ENCODE peak calls at places on chromosomes 3 and 15, in ten cellular contexts. One of them, this sample, is unnamed.

GRCh38 chr15:59001946-59002345 is 14.5 kb downstream of the RNF111 start:
- DNase-seq in HFFc6: no peak
- DNase-seq in lower lobe of right lung: no peak
- DNase-seq in ovary: no peak
- DNase-seq in astrocyte of the spinal cord: no peak
- DNase-seq in BJ: no peak
- DNase-seq in A549: no peak
- DNase-seq in endodermal cell: no peak
- DNase-seq in GM13976: no peak
- DNase-seq in fibroblast of villous mesenchyme: no peak
- DNase-seq in this sample: no peak

GRCh38 chr3:184240384-184241140 is 8.2 kb downstream of the ALG3 start:
- DNase-seq in HFFc6: peak
- DNase-seq in lower lobe of right lung: peak
- DNase-seq in ovary: no peak
- DNase-seq in astrocyte of the spinal cord: peak
- DNase-seq in BJ: no peak
- DNase-seq in A549: no peak
- DNase-seq in endodermal cell: peak
- DNase-seq in GM13976: peak
- DNase-seq in fibroblast of villous mesenchyme: peak
- DNase-seq in this sample: no peak

GRCh38 chr3:191762323-191762960 is 301.5 kb downstream of the PYDC2 start:
- DNase-seq in HFFc6: peak
- DNase-seq in lower lobe of right lung: no peak
- DNase-seq in ovary: no peak
- DNase-seq in astrocyte of the spinal cord: peak
- DNase-seq in BJ: no peak
- DNase-seq in A549: peak
- DNase-seq in endodermal cell: no peak
- DNase-seq in GM13976: no peak
- DNase-seq in fibroblast of villous mesenchyme: peak
- DNase-seq in this sample: no peak

GRCh38 chr3:41338276-41338675 is 139.0 kb downstream of the CTNNB1 start:
- DNase-seq in HFFc6: peak
- DNase-seq in lower lobe of right lung: no peak
- DNase-seq in ovary: no peak
- DNase-seq in astrocyte of the spinal cord: peak
- DNase-seq in BJ: no peak
- DNase-seq in A549: no peak
- DNase-seq in endodermal cell: no peak
- DNase-seq in GM13976: no peak
- DNase-seq in fibroblast of villous mesenchyme: no peak
- DNase-seq in this sample: no peak

GRCh38 chr3:194485876-194486539 is 794 bp downstream of the ATP13A3 start:
- DNase-seq in HFFc6: no peak
- DNase-seq in lower lobe of right lung: peak
- DNase-seq in ovary: peak
- DNase-seq in astrocyte of the spinal cord: no peak
- DNase-seq in BJ: no peak
- DNase-seq in A549: no peak
- DNase-seq in endodermal cell: peak
- DNase-seq in GM13976: peak
- DNase-seq in fibroblast of villous mesenchyme: peak
- DNase-seq in this sample: no peak

GRCh38 chr3:116963802-116964201 is 254.2 kb downstream of the TUSC7 start:
- DNase-seq in HFFc6: no peak
- DNase-seq in lower lobe of right lung: no peak
- DNase-seq in ovary: no peak
- DNase-seq in astrocyte of the spinal cord: no peak
- DNase-seq in BJ: no peak
- DNase-seq in A549: no peak
- DNase-seq in endodermal cell: no peak
- DNase-seq in GM13976: no peak
- DNase-seq in fibroblast of villous mesenchyme: no peak
- DNase-seq in this sample: no peak

GRCh38 chr15:97615114-97615513 is 345.4 kb upstream of the ARRDC4 start:
- DNase-seq in HFFc6: no peak
- DNase-seq in lower lobe of right lung: no peak
- DNase-seq in ovary: no peak
- DNase-seq in astrocyte of the spinal cord: no peak
- DNase-seq in BJ: no peak
- DNase-seq in A549: no peak
- DNase-seq in endodermal cell: no peak
- DNase-seq in GM13976: no peak
- DNase-seq in fibroblast of villous mesenchyme: no peak
- DNase-seq in this sample: no peak

GRCh38 chr15:39403674-39404117 is 177.2 kb upstream of the THBS1 start:
- DNase-seq in HFFc6: peak
- DNase-seq in lower lobe of right lung: no peak
- DNase-seq in ovary: no peak
- DNase-seq in astrocyte of the spinal cord: peak
- DNase-seq in BJ: no peak
- DNase-seq in A549: peak
- DNase-seq in endodermal cell: no peak
- DNase-seq in GM13976: no peak
- DNase-seq in fibroblast of villous mesenchyme: peak
- DNase-seq in this sample: no peak

GRCh38 chr15:41583795-41584194 is 24.8 kb downstream of the TYRO3 start:
- DNase-seq in HFFc6: no peak
- DNase-seq in lower lobe of right lung: no peak
- DNase-seq in ovary: no peak
- DNase-seq in astrocyte of the spinal cord: no peak
- DNase-seq in BJ: no peak
- DNase-seq in A549: no peak
- DNase-seq in endodermal cell: no peak
- DNase-seq in GM13976: peak
- DNase-seq in fibroblast of villous mesenchyme: no peak
- DNase-seq in this sample: no peak

GRCh38 chr3:4841225-4841624 is 138.0 kb upstream of the BHLHE40 start:
- DNase-seq in HFFc6: no peak
- DNase-seq in lower lobe of right lung: no peak
- DNase-seq in ovary: no peak
- DNase-seq in astrocyte of the spinal cord: no peak
- DNase-seq in BJ: no peak
- DNase-seq in A549: no peak
- DNase-seq in endodermal cell: no peak
- DNase-seq in GM13976: no peak
- DNase-seq in fibroblast of villous mesenchyme: no peak
- DNase-seq in this sample: no peak

GRCh38 chr3:121836069-121836468 is 1.1 kb downstream of the EAF2 start:
- DNase-seq in HFFc6: no peak
- DNase-seq in lower lobe of right lung: no peak
- DNase-seq in ovary: no peak
- DNase-seq in astrocyte of the spinal cord: no peak
- DNase-seq in BJ: no peak
- DNase-seq in A549: no peak
- DNase-seq in endodermal cell: no peak
- DNase-seq in GM13976: no peak
- DNase-seq in fibroblast of villous mesenchyme: no peak
- DNase-seq in this sample: no peak

GRCh38 chr3:121834079-121834730 is 655 bp downstream of the IQCB1 start:
- DNase-seq in HFFc6: no peak
- DNase-seq in lower lobe of right lung: no peak
- DNase-seq in ovary: peak
- DNase-seq in astrocyte of the spinal cord: no peak
- DNase-seq in BJ: no peak
- DNase-seq in A549: no peak
- DNase-seq in endodermal cell: no peak
- DNase-seq in GM13976: peak
- DNase-seq in fibroblast of villous mesenchyme: peak
- DNase-seq in this sample: no peak

GRCh38 chr3:121839962-121840361 is 5.0 kb downstream of the EAF2 start:
- DNase-seq in HFFc6: no peak
- DNase-seq in lower lobe of right lung: no peak
- DNase-seq in ovary: no peak
- DNase-seq in astrocyte of the spinal cord: no peak
- DNase-seq in BJ: no peak
- DNase-seq in A549: no peak
- DNase-seq in endodermal cell: no peak
- DNase-seq in GM13976: no peak
- DNase-seq in fibroblast of villous mesenchyme: no peak
- DNase-seq in this sample: no peak

DNA sequence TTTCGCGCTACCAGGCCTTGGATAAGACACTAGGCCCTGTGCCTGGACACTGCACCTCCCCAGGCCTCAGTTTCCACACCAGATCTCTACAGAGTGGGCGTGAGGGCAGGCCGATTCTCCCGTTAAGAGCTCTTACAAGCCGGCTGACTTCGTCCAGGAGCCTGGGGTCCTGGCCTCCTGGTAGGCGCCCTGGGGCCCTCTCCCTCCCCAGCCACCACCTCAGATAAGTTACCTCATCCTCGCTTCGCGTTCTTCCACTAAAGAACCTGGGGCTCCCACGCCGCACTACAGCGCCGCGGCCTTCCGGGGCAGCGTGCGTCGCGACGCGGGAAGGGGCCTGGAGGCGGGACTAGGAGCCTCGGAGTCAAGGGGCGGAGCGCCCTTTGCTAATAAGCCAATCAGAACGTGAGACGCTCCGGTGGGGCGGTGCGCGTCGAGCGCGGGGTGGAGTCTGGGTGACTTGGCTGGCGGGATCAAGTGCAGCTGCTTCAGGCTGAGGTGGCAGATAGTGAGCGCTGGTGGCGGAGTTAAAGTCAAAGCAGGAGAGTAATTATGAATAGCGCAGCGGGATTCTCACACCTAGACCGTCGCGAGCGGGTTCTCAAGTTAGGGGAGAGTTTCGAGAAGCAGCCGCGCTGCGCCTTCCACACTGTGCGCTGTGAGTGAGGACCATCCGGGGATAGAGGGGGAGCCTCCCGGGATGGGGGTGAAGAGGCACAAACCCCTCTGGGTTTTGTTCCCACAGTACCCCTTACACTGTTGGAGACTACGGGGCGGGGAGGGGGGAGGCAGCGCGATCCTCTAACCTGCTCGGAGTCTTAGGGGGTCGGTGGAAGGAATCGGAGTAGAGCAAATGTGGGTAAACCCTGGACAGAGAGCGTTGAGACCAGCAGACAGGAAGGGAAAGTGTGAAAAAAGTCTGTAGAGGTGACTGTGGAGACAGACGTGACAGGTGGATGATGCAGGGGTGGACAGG is at the start of the genes EAF2 and IQCB1:
- DNase-seq in HFFc6: peak
- DNase-seq in lower lobe of right lung: peak
- DNase-seq in ovary: peak
- DNase-seq in astrocyte of the spinal cord: peak
- DNase-seq in BJ: peak
- DNase-seq in A549: peak
- DNase-seq in endodermal cell: peak
- DNase-seq in GM13976: peak
- DNase-seq in fibroblast of villous mesenchyme: peak
- DNase-seq in this sample: peak
- TF ChIP-seq CTCF in HFFc6: no peak
- TF ChIP-seq CTCF in lower lobe of right lung: no peak
- TF ChIP-seq CTCF in ovary: no peak
- TF ChIP-seq CTCF in astrocyte of the spinal cord: no peak
- TF ChIP-seq CTCF in BJ: no peak
- TF ChIP-seq CTCF in A549: no peak
- TF ChIP-seq CTCF in endodermal cell: no peak
- TF ChIP-seq CTCF in GM13976: no peak
- TF ChIP-seq CTCF in fibroblast of villous mesenchyme: no peak
- TF ChIP-seq CTCF in this sample: no peak

GRCh38 chr3:183158113-183158512 is 4.4 kb downstream of the LAMP3 start:
- DNase-seq in HFFc6: no peak
- DNase-seq in lower lobe of right lung: no peak
- DNase-seq in ovary: no peak
- DNase-seq in astrocyte of the spinal cord: no peak
- DNase-seq in BJ: no peak
- DNase-seq in A549: no peak
- DNase-seq in endodermal cell: no peak
- DNase-seq in GM13976: peak
- DNase-seq in fibroblast of villous mesenchyme: no peak
- DNase-seq in this sample: no peak

GRCh38 chr3:183160616-183161015 is 1.9 kb downstream of the LAMP3 start:
- DNase-seq in HFFc6: no peak
- DNase-seq in lower lobe of right lung: no peak
- DNase-seq in ovary: no peak
- DNase-seq in astrocyte of the spinal cord: no peak
- DNase-seq in BJ: no peak
- DNase-seq in A549: no peak
- DNase-seq in endodermal cell: no peak
- DNase-seq in GM13976: no peak
- DNase-seq in fibroblast of villous mesenchyme: no peak
- DNase-seq in this sample: no peak

GRCh38 chr3:183158552-183159006 is 4.0 kb downstream of the LAMP3 start:
- DNase-seq in HFFc6: no peak
- DNase-seq in lower lobe of right lung: no peak
- DNase-seq in ovary: no peak
- DNase-seq in astrocyte of the spinal cord: peak
- DNase-seq in BJ: no peak
- DNase-seq in A549: no peak
- DNase-seq in endodermal cell: peak
- DNase-seq in GM13976: peak
- DNase-seq in fibroblast of villous mesenchyme: peak
- DNase-seq in this sample: no peak

GRCh38 chr3:183161552-183162345 is 785 bp downstream of the LAMP3 start:
- DNase-seq in HFFc6: no peak
- DNase-seq in lower lobe of right lung: no peak
- DNase-seq in ovary: no peak
- DNase-seq in astrocyte of the spinal cord: no peak
- DNase-seq in BJ: no peak
- DNase-seq in A549: no peak
- DNase-seq in endodermal cell: peak
- DNase-seq in GM13976: peak
- DNase-seq in fibroblast of villous mesenchyme: peak
- DNase-seq in this sample: no peak

GRCh38 chr3:183159319-183159718 is 3.2 kb downstream of the LAMP3 start:
- DNase-seq in HFFc6: no peak
- DNase-seq in lower lobe of right lung: no peak
- DNase-seq in ovary: no peak
- DNase-seq in astrocyte of the spinal cord: no peak
- DNase-seq in BJ: no peak
- DNase-seq in A549: no peak
- DNase-seq in endodermal cell: peak
- DNase-seq in GM13976: no peak
- DNase-seq in fibroblast of villous mesenchyme: no peak
- DNase-seq in this sample: no peak
- TF ChIP-seq CTCF in HFFc6: peak
- TF ChIP-seq CTCF in lower lobe of right lung: no peak
- TF ChIP-seq CTCF in ovary: no peak
- TF ChIP-seq CTCF in astrocyte of the spinal cord: peak
- TF ChIP-seq CTCF in BJ: no peak
- TF ChIP-seq CTCF in A549: no peak
- TF ChIP-seq CTCF in endodermal cell: peak
- TF ChIP-seq CTCF in GM13976: peak
- TF ChIP-seq CTCF in fibroblast of villous mesenchyme: peak
- TF ChIP-seq CTCF in this sample: no peak

GRCh38 chr3:77475545-77475944 is 435.6 kb downstream of the ROBO2 start:
- DNase-seq in HFFc6: no peak
- DNase-seq in lower lobe of right lung: no peak
- DNase-seq in ovary: no peak
- DNase-seq in astrocyte of the spinal cord: no peak
- DNase-seq in BJ: no peak
- DNase-seq in A549: no peak
- DNase-seq in endodermal cell: no peak
- DNase-seq in GM13976: no peak
- DNase-seq in fibroblast of villous mesenchyme: no peak
- DNase-seq in this sample: no peak
- TF ChIP-seq CTCF in HFFc6: no peak
- TF ChIP-seq CTCF in lower lobe of right lung: no peak
- TF ChIP-seq CTCF in ovary: no peak
- TF ChIP-seq CTCF in astrocyte of the spinal cord: no peak
- TF ChIP-seq CTCF in BJ: no peak
- TF ChIP-seq CTCF in A549: no peak
- TF ChIP-seq CTCF in endodermal cell: no peak
- TF ChIP-seq CTCF in GM13976: no peak
- TF ChIP-seq CTCF in fibroblast of villous mesenchyme: no peak
- TF ChIP-seq CTCF in this sample: no peak

GRCh38 chr3:127373701-127374625 is 86.1 kb upstream of the PRR20G start:
- DNase-seq in HFFc6: no peak
- DNase-seq in lower lobe of right lung: no peak
- DNase-seq in ovary: no peak
- DNase-seq in astrocyte of the spinal cord: no peak
- DNase-seq in BJ: no peak
- DNase-seq in A549: no peak
- DNase-seq in endodermal cell: peak
- DNase-seq in GM13976: peak
- DNase-seq in fibroblast of villous mesenchyme: no peak
- DNase-seq in this sample: no peak
- TF ChIP-seq CTCF in HFFc6: peak
- TF ChIP-seq CTCF in lower lobe of right lung: peak
- TF ChIP-seq CTCF in ovary: no peak
- TF ChIP-seq CTCF in astrocyte of the spinal cord: peak
- TF ChIP-seq CTCF in BJ: peak
- TF ChIP-seq CTCF in A549: no peak
- TF ChIP-seq CTCF in endodermal cell: peak
- TF ChIP-seq CTCF in GM13976: peak
- TF ChIP-seq CTCF in fibroblast of villous mesenchyme: peak
- TF ChIP-seq CTCF in this sample: peak

This sample was measured in AG09319.